ENCODE peak calls at places on chromosomes 7 and 10, in five cellular contexts. One of them, this sample, is unnamed.

GRCh38 chr10:112744525-112744924 is 205.5 kb upstream of the TCF7L2 start:
- DNase-seq in T-helper 1 cell: no peak
- DNase-seq in AG04450: no peak
- DNase-seq in GM10248: no peak
- DNase-seq in NAMALWA: no peak
- DNase-seq in this sample: no peak

GRCh38 chr10:44326474-44327030 is 58.3 kb downstream of the CXCL12 start:
- DNase-seq in T-helper 1 cell: no peak
- DNase-seq in AG04450: no peak
- DNase-seq in GM10248: no peak
- DNase-seq in NAMALWA: no peak
- DNase-seq in this sample: no peak

GRCh38 chr7:134458341-134458805 is 527 bp downstream of the AKR1B1 start:
- DNase-seq in NAMALWA: peak
- DNase-seq in AG04450: no peak
- DNase-seq in T-helper 1 cell: peak
- DNase-seq in GM10248: peak
- DNase-seq in this sample: peak

GRCh38 chr7:139362981-139363380 is 3.3 kb downstream of the LUC7L2 start:
- DNase-seq in GM10248: no peak
- DNase-seq in NAMALWA: no peak
- DNase-seq in T-helper 1 cell: no peak
- DNase-seq in AG04450: no peak
- DNase-seq in this sample: no peak

GRCh38 chr7:155610633-155611193 is 33.7 kb upstream of the RBM33 start:
- DNase-seq in T-helper 1 cell: no peak
- DNase-seq in GM10248: no peak
- DNase-seq in NAMALWA: no peak
- DNase-seq in AG04450: no peak
- DNase-seq in this sample: no peak

GRCh38 chr10:71801357-71801756 is 28.0 kb upstream of the VSIR start:
- DNase-seq in AG04450: no peak
- DNase-seq in NAMALWA: peak
- DNase-seq in GM10248: peak
- DNase-seq in T-helper 1 cell: no peak
- DNase-seq in this sample: no peak

GRCh38 chr7:16921644-16922257 is 40.0 kb upstream of the AGR3 start:
- DNase-seq in GM10248: no peak
- DNase-seq in NAMALWA: no peak
- DNase-seq in T-helper 1 cell: no peak
- DNase-seq in AG04450: no peak
- DNase-seq in this sample: no peak

GRCh38 chr10:36063396-36063795 is 421.3 kb upstream of the FZD8 start:
- DNase-seq in T-helper 1 cell: no peak
- DNase-seq in AG04450: no peak
- DNase-seq in NAMALWA: no peak
- DNase-seq in GM10248: no peak
- DNase-seq in this sample: no peak

GRCh38 chr7:142498364-142498763 is 240.5 kb upstream of the PRSS58 start:
- DNase-seq in AG04450: no peak
- DNase-seq in T-helper 1 cell: no peak
- DNase-seq in NAMALWA: no peak
- DNase-seq in GM10248: no peak
- DNase-seq in this sample: no peak

GRCh38 chr7:24727165-24728120 is 29.8 kb downstream of the GSDME start:
- DNase-seq in T-helper 1 cell: no peak
- DNase-seq in NAMALWA: no peak
- DNase-seq in AG04450: no peak
- DNase-seq in GM10248: peak
- DNase-seq in this sample: no peak

GRCh38 chr7:74093671-74094223 is 10.1 kb downstream of the LIMK1 start:
- DNase-seq in T-helper 1 cell: no peak
- DNase-seq in GM10248: no peak
- DNase-seq in NAMALWA: peak
- DNase-seq in AG04450: no peak
- DNase-seq in this sample: no peak

GRCh38 chr10:51389415-51390342 is 309.7 kb downstream of the CSTF2T start:
- DNase-seq in T-helper 1 cell: no peak
- DNase-seq in GM10248: peak
- DNase-seq in NAMALWA: peak
- DNase-seq in AG04450: peak
- DNase-seq in this sample: no peak

GRCh38 chr7:7526006-7526405 is 9.7 kb downstream of the COL28A1 start:
- DNase-seq in GM10248: no peak
- DNase-seq in AG04450: no peak
- DNase-seq in T-helper 1 cell: no peak
- DNase-seq in NAMALWA: no peak
- DNase-seq in this sample: no peak

GRCh38 chr7:103560136-103560535 is 114.1 kb upstream of the SLC26A5 start:
- DNase-seq in AG04450: no peak
- DNase-seq in GM10248: no peak
- DNase-seq in T-helper 1 cell: no peak
- DNase-seq in NAMALWA: no peak
- DNase-seq in this sample: no peak

GRCh38 chr7:71752171-71752935 is 620.4 kb downstream of the GALNT17 start:
- DNase-seq in GM10248: peak
- DNase-seq in NAMALWA: peak
- DNase-seq in AG04450: no peak
- DNase-seq in T-helper 1 cell: no peak
- DNase-seq in this sample: no peak

GRCh38 chr10:108791794-108792474 is 1131.4 kb downstream of the XPNPEP1 start:
- DNase-seq in NAMALWA: no peak
- DNase-seq in AG04450: no peak
- DNase-seq in T-helper 1 cell: no peak
- DNase-seq in GM10248: no peak
- DNase-seq in this sample: no peak

GRCh38 chr7:74587435-74588126 is 69.9 kb upstream of the GTF2I start:
- DNase-seq in T-helper 1 cell: no peak
- DNase-seq in GM10248: peak
- DNase-seq in NAMALWA: no peak
- DNase-seq in AG04450: peak
- DNase-seq in this sample: no peak

GRCh38 chr10:127216786-127217185 is 20.4 kb upstream of the INSYN2A start:
- DNase-seq in GM10248: no peak
- DNase-seq in AG04450: no peak
- DNase-seq in NAMALWA: no peak
- DNase-seq in T-helper 1 cell: no peak
- DNase-seq in this sample: no peak

GRCh38 chr7:100719523-100720319 is 547 bp upstream of the EPO start:
- DNase-seq in AG04450: peak
- DNase-seq in NAMALWA: no peak
- DNase-seq in GM10248: no peak
- DNase-seq in T-helper 1 cell: no peak
- DNase-seq in this sample: no peak

GRCh38 chr7:147079083-147079482 is 962.5 kb downstream of the CNTNAP2 start:
- DNase-seq in AG04450: no peak
- DNase-seq in GM10248: no peak
- DNase-seq in T-helper 1 cell: no peak
- DNase-seq in NAMALWA: no peak
- DNase-seq in this sample: no peak

GRCh38 chr7:135925205-135925604 is 52.0 kb downstream of the MTPN start:
- DNase-seq in NAMALWA: no peak
- DNase-seq in T-helper 1 cell: no peak
- DNase-seq in GM10248: no peak
- DNase-seq in AG04450: no peak
- DNase-seq in this sample: no peak

GRCh38 chr7:80312139-80312661 is 177.6 kb downstream of the GNAI1 start:
- DNase-seq in GM10248: no peak
- DNase-seq in AG04450: peak
- DNase-seq in T-helper 1 cell: no peak
- DNase-seq in NAMALWA: no peak
- DNase-seq in this sample: no peak

GRCh38 chr7:101390901-101391301 is 28.2 kb downstream of the COL26A1 start:
- DNase-seq in T-helper 1 cell: no peak
- DNase-seq in NAMALWA: peak
- DNase-seq in AG04450: no peak
- DNase-seq in GM10248: peak
- DNase-seq in this sample: no peak

GRCh38 chr10:86684305-86684704 is 16.0 kb downstream of the LDB3 start:
- DNase-seq in GM10248: no peak
- DNase-seq in NAMALWA: no peak
- DNase-seq in AG04450: no peak
- DNase-seq in T-helper 1 cell: no peak
- DNase-seq in this sample: no peak

GRCh38 chr7:154424370-154424769 is 372.2 kb downstream of the DPP6 start:
- DNase-seq in GM10248: no peak
- DNase-seq in NAMALWA: no peak
- DNase-seq in T-helper 1 cell: no peak
- DNase-seq in AG04450: no peak
- DNase-seq in this sample: no peak

GRCh38 chr10:118020365-118020764 is 26.4 kb downstream of the RAB11FIP2 start:
- DNase-seq in T-helper 1 cell: no peak
- DNase-seq in GM10248: no peak
- DNase-seq in NAMALWA: no peak
- DNase-seq in AG04450: no peak
- DNase-seq in this sample: no peak

GRCh38 chr7:35839860-35840854 is 39.3 kb downstream of the SEPTIN7 start:
- DNase-seq in GM10248: no peak
- DNase-seq in T-helper 1 cell: no peak
- DNase-seq in AG04450: peak
- DNase-seq in NAMALWA: no peak
- DNase-seq in this sample: no peak

GRCh38 chr7:40551685-40552576 is 417.1 kb downstream of the SUGCT start:
- DNase-seq in NAMALWA: no peak
- DNase-seq in GM10248: no peak
- DNase-seq in AG04450: no peak
- DNase-seq in T-helper 1 cell: no peak
- DNase-seq in this sample: no peak

GRCh38 chr7:2820508-2820934 is 23.6 kb downstream of the GNA12 start:
- DNase-seq in GM10248: no peak
- DNase-seq in NAMALWA: no peak
- DNase-seq in T-helper 1 cell: no peak
- DNase-seq in AG04450: peak
- DNase-seq in this sample: no peak

GRCh38 chr7:151736403-151736909 is 140.5 kb downstream of the PRKAG2 start:
- DNase-seq in NAMALWA: no peak
- DNase-seq in AG04450: peak
- DNase-seq in T-helper 1 cell: no peak
- DNase-seq in GM10248: no peak
- DNase-seq in this sample: peak

GRCh38 chr7:26284995-26285632 is 6.5 kb upstream of the SNX10 start:
- DNase-seq in NAMALWA: peak
- DNase-seq in AG04450: no peak
- DNase-seq in T-helper 1 cell: no peak
- DNase-seq in GM10248: no peak
- DNase-seq in this sample: no peak

GRCh38 chr7:150453186-150453585 is 2.8 kb downstream of the GIMAP8 start:
- DNase-seq in GM10248: no peak
- DNase-seq in NAMALWA: no peak
- DNase-seq in AG04450: no peak
- DNase-seq in T-helper 1 cell: no peak
- DNase-seq in this sample: no peak